ENCODE peak calls at places on chromosomes 12 and 14, in ten cellular contexts. One of them, this sample, is unnamed.

GRCh38 chr14:70108419-70108818 is 80.3 kb downstream of the SLC8A3 start:
- DNase-seq in H7: no peak
- DNase-seq in left ventricle myocardium inferior: no peak
- DNase-seq in stimulated activated CD4-positive, alpha-beta T cell treated with anti-CD3 and anti-CD28 coated beads, Interleukin-12 subunit alpha, Interleukin-12 subunit beta, amount 100 ng/mL, for 24 hours: no peak
- DNase-seq in mesothelial cell of epicardium: no peak
- DNase-seq in heart right ventricle: no peak
- DNase-seq in OCI-M1: no peak
- DNase-seq in hypothalamus: no peak
- DNase-seq in prostate gland: no peak
- DNase-seq in central memory CD4-positive, alpha-beta T cell: no peak
- DNase-seq in this sample: no peak

GRCh38 chr14:61153436-61153835 is 127.7 kb downstream of the TMEM30B start:
- DNase-seq in H7: peak
- DNase-seq in left ventricle myocardium inferior: no peak
- DNase-seq in stimulated activated CD4-positive, alpha-beta T cell treated with anti-CD3 and anti-CD28 coated beads, Interleukin-12 subunit alpha, Interleukin-12 subunit beta, amount 100 ng/mL, for 24 hours: no peak
- DNase-seq in mesothelial cell of epicardium: no peak
- DNase-seq in heart right ventricle: no peak
- DNase-seq in OCI-M1: no peak
- DNase-seq in hypothalamus: no peak
- DNase-seq in prostate gland: no peak
- DNase-seq in central memory CD4-positive, alpha-beta T cell: no peak
- DNase-seq in this sample: peak

GRCh38 chr14:101985957-101986356 is 21.6 kb downstream of the DYNC1H1 start:
- DNase-seq in H7: no peak
- DNase-seq in left ventricle myocardium inferior: no peak
- DNase-seq in stimulated activated CD4-positive, alpha-beta T cell treated with anti-CD3 and anti-CD28 coated beads, Interleukin-12 subunit alpha, Interleukin-12 subunit beta, amount 100 ng/mL, for 24 hours: no peak
- DNase-seq in mesothelial cell of epicardium: no peak
- DNase-seq in heart right ventricle: no peak
- DNase-seq in OCI-M1: no peak
- DNase-seq in hypothalamus: no peak
- DNase-seq in prostate gland: no peak
- DNase-seq in central memory CD4-positive, alpha-beta T cell: no peak
- DNase-seq in this sample: no peak

GRCh38 chr12:28936711-28937110 is 212.4 kb upstream of the FAR2 start:
- DNase-seq in H7: no peak
- DNase-seq in left ventricle myocardium inferior: no peak
- DNase-seq in stimulated activated CD4-positive, alpha-beta T cell treated with anti-CD3 and anti-CD28 coated beads, Interleukin-12 subunit alpha, Interleukin-12 subunit beta, amount 100 ng/mL, for 24 hours: no peak
- DNase-seq in mesothelial cell of epicardium: no peak
- DNase-seq in heart right ventricle: no peak
- DNase-seq in OCI-M1: no peak
- DNase-seq in hypothalamus: no peak
- DNase-seq in prostate gland: no peak
- DNase-seq in central memory CD4-positive, alpha-beta T cell: no peak
- DNase-seq in this sample: no peak

GRCh38 chr14:52352546-52352945 is 38.4 kb downstream of the PTGER2 start:
- DNase-seq in H7: no peak
- DNase-seq in left ventricle myocardium inferior: no peak
- DNase-seq in stimulated activated CD4-positive, alpha-beta T cell treated with anti-CD3 and anti-CD28 coated beads, Interleukin-12 subunit alpha, Interleukin-12 subunit beta, amount 100 ng/mL, for 24 hours: no peak
- DNase-seq in mesothelial cell of epicardium: no peak
- DNase-seq in heart right ventricle: no peak
- DNase-seq in OCI-M1: no peak
- DNase-seq in hypothalamus: no peak
- DNase-seq in prostate gland: no peak
- DNase-seq in central memory CD4-positive, alpha-beta T cell: no peak
- DNase-seq in this sample: no peak

GRCh38 chr12:32446306-32447119 is 47.2 kb downstream of the FGD4 start:
- DNase-seq in H7: no peak
- DNase-seq in left ventricle myocardium inferior: no peak
- DNase-seq in stimulated activated CD4-positive, alpha-beta T cell treated with anti-CD3 and anti-CD28 coated beads, Interleukin-12 subunit alpha, Interleukin-12 subunit beta, amount 100 ng/mL, for 24 hours: no peak
- DNase-seq in mesothelial cell of epicardium: no peak
- DNase-seq in heart right ventricle: no peak
- DNase-seq in OCI-M1: no peak
- DNase-seq in hypothalamus: no peak
- DNase-seq in prostate gland: no peak
- DNase-seq in central memory CD4-positive, alpha-beta T cell: no peak
- DNase-seq in this sample: no peak

GRCh38 chr14:58298477-58298879 is at the start of gene ARID4A:
- DNase-seq in H7: no peak
- DNase-seq in left ventricle myocardium inferior: peak
- DNase-seq in stimulated activated CD4-positive, alpha-beta T cell treated with anti-CD3 and anti-CD28 coated beads, Interleukin-12 subunit alpha, Interleukin-12 subunit beta, amount 100 ng/mL, for 24 hours: peak
- DNase-seq in mesothelial cell of epicardium: peak
- DNase-seq in heart right ventricle: peak
- DNase-seq in OCI-M1: no peak
- DNase-seq in hypothalamus: peak
- DNase-seq in prostate gland: no peak
- DNase-seq in central memory CD4-positive, alpha-beta T cell: no peak
- DNase-seq in this sample: no peak

GRCh38 chr14:61386173-61386772 is 64.9 kb downstream of the PRKCH start:
- DNase-seq in H7: no peak
- DNase-seq in left ventricle myocardium inferior: no peak
- DNase-seq in stimulated activated CD4-positive, alpha-beta T cell treated with anti-CD3 and anti-CD28 coated beads, Interleukin-12 subunit alpha, Interleukin-12 subunit beta, amount 100 ng/mL, for 24 hours: no peak
- DNase-seq in mesothelial cell of epicardium: no peak
- DNase-seq in heart right ventricle: no peak
- DNase-seq in OCI-M1: no peak
- DNase-seq in hypothalamus: no peak
- DNase-seq in prostate gland: no peak
- DNase-seq in central memory CD4-positive, alpha-beta T cell: no peak
- DNase-seq in this sample: no peak

GRCh38 chr14:28756896-28757570 is 9.6 kb upstream of the FOXG1 start:
- DNase-seq in H7: peak
- DNase-seq in left ventricle myocardium inferior: no peak
- DNase-seq in stimulated activated CD4-positive, alpha-beta T cell treated with anti-CD3 and anti-CD28 coated beads, Interleukin-12 subunit alpha, Interleukin-12 subunit beta, amount 100 ng/mL, for 24 hours: no peak
- DNase-seq in mesothelial cell of epicardium: no peak
- DNase-seq in heart right ventricle: no peak
- DNase-seq in OCI-M1: peak
- DNase-seq in hypothalamus: no peak
- DNase-seq in prostate gland: no peak
- DNase-seq in central memory CD4-positive, alpha-beta T cell: no peak
- DNase-seq in this sample: no peak

GRCh38 chr12:127583041-127583440 is 683.9 kb upstream of the TMEM132C start:
- DNase-seq in H7: no peak
- DNase-seq in left ventricle myocardium inferior: no peak
- DNase-seq in stimulated activated CD4-positive, alpha-beta T cell treated with anti-CD3 and anti-CD28 coated beads, Interleukin-12 subunit alpha, Interleukin-12 subunit beta, amount 100 ng/mL, for 24 hours: no peak
- DNase-seq in mesothelial cell of epicardium: no peak
- DNase-seq in heart right ventricle: no peak
- DNase-seq in OCI-M1: no peak
- DNase-seq in hypothalamus: no peak
- DNase-seq in prostate gland: no peak
- DNase-seq in central memory CD4-positive, alpha-beta T cell: no peak
- DNase-seq in this sample: no peak

GRCh38 chr12:122081697-122082221 is 3.2 kb downstream of the MLXIP start:
- DNase-seq in H7: no peak
- DNase-seq in left ventricle myocardium inferior: peak
- DNase-seq in stimulated activated CD4-positive, alpha-beta T cell treated with anti-CD3 and anti-CD28 coated beads, Interleukin-12 subunit alpha, Interleukin-12 subunit beta, amount 100 ng/mL, for 24 hours: no peak
- DNase-seq in mesothelial cell of epicardium: no peak
- DNase-seq in heart right ventricle: peak
- DNase-seq in OCI-M1: peak
- DNase-seq in hypothalamus: no peak
- DNase-seq in prostate gland: no peak
- DNase-seq in central memory CD4-positive, alpha-beta T cell: peak
- DNase-seq in this sample: no peak

GRCh38 chr12:6461401-6462233 is 8.9 kb downstream of the VAMP1 start:
- DNase-seq in H7: no peak
- DNase-seq in left ventricle myocardium inferior: no peak
- DNase-seq in stimulated activated CD4-positive, alpha-beta T cell treated with anti-CD3 and anti-CD28 coated beads, Interleukin-12 subunit alpha, Interleukin-12 subunit beta, amount 100 ng/mL, for 24 hours: peak
- DNase-seq in mesothelial cell of epicardium: no peak
- DNase-seq in heart right ventricle: no peak
- DNase-seq in OCI-M1: peak
- DNase-seq in hypothalamus: no peak
- DNase-seq in prostate gland: peak
- DNase-seq in central memory CD4-positive, alpha-beta T cell: peak
- DNase-seq in this sample: no peak

GRCh38 chr14:20400965-20401593 is 12.2 kb downstream of the TEP1 start:
- DNase-seq in H7: no peak
- DNase-seq in left ventricle myocardium inferior: no peak
- DNase-seq in stimulated activated CD4-positive, alpha-beta T cell treated with anti-CD3 and anti-CD28 coated beads, Interleukin-12 subunit alpha, Interleukin-12 subunit beta, amount 100 ng/mL, for 24 hours: no peak
- DNase-seq in mesothelial cell of epicardium: no peak
- DNase-seq in heart right ventricle: no peak
- DNase-seq in OCI-M1: no peak
- DNase-seq in hypothalamus: no peak
- DNase-seq in prostate gland: no peak
- DNase-seq in central memory CD4-positive, alpha-beta T cell: no peak
- DNase-seq in this sample: no peak

GRCh38 chr14:94365624-94366023 is 22.8 kb downstream of the SERPINA1 start:
- DNase-seq in H7: no peak
- DNase-seq in left ventricle myocardium inferior: no peak
- DNase-seq in stimulated activated CD4-positive, alpha-beta T cell treated with anti-CD3 and anti-CD28 coated beads, Interleukin-12 subunit alpha, Interleukin-12 subunit beta, amount 100 ng/mL, for 24 hours: no peak
- DNase-seq in mesothelial cell of epicardium: no peak
- DNase-seq in heart right ventricle: no peak
- DNase-seq in OCI-M1: no peak
- DNase-seq in hypothalamus: no peak
- DNase-seq in prostate gland: no peak
- DNase-seq in central memory CD4-positive, alpha-beta T cell: no peak
- DNase-seq in this sample: no peak

GRCh38 chr12:6549379-6550151 is 6.3 kb downstream of the IFFO1 start:
- DNase-seq in H7: no peak
- DNase-seq in left ventricle myocardium inferior: no peak
- DNase-seq in stimulated activated CD4-positive, alpha-beta T cell treated with anti-CD3 and anti-CD28 coated beads, Interleukin-12 subunit alpha, Interleukin-12 subunit beta, amount 100 ng/mL, for 24 hours: no peak
- DNase-seq in mesothelial cell of epicardium: no peak
- DNase-seq in heart right ventricle: no peak
- DNase-seq in OCI-M1: no peak
- DNase-seq in hypothalamus: no peak
- DNase-seq in prostate gland: no peak
- DNase-seq in central memory CD4-positive, alpha-beta T cell: no peak
- DNase-seq in this sample: no peak

GRCh38 chr12:90017316-90017715 is 308.7 kb upstream of the ATP2B1 start:
- DNase-seq in H7: no peak
- DNase-seq in left ventricle myocardium inferior: no peak
- DNase-seq in stimulated activated CD4-positive, alpha-beta T cell treated with anti-CD3 and anti-CD28 coated beads, Interleukin-12 subunit alpha, Interleukin-12 subunit beta, amount 100 ng/mL, for 24 hours: no peak
- DNase-seq in mesothelial cell of epicardium: no peak
- DNase-seq in heart right ventricle: no peak
- DNase-seq in OCI-M1: no peak
- DNase-seq in hypothalamus: no peak
- DNase-seq in prostate gland: no peak
- DNase-seq in central memory CD4-positive, alpha-beta T cell: no peak
- DNase-seq in this sample: no peak

GRCh38 chr12:58915634-58916033 is 4.7 kb downstream of the LRIG3 start:
- DNase-seq in H7: peak
- DNase-seq in left ventricle myocardium inferior: peak
- DNase-seq in stimulated activated CD4-positive, alpha-beta T cell treated with anti-CD3 and anti-CD28 coated beads, Interleukin-12 subunit alpha, Interleukin-12 subunit beta, amount 100 ng/mL, for 24 hours: no peak
- DNase-seq in mesothelial cell of epicardium: no peak
- DNase-seq in heart right ventricle: peak
- DNase-seq in OCI-M1: no peak
- DNase-seq in hypothalamus: no peak
- DNase-seq in prostate gland: peak
- DNase-seq in central memory CD4-positive, alpha-beta T cell: no peak
- DNase-seq in this sample: peak

GRCh38 chr12:13205809-13206559 is 9.5 kb downstream of the EMP1 start:
- DNase-seq in H7: no peak
- DNase-seq in left ventricle myocardium inferior: no peak
- DNase-seq in stimulated activated CD4-positive, alpha-beta T cell treated with anti-CD3 and anti-CD28 coated beads, Interleukin-12 subunit alpha, Interleukin-12 subunit beta, amount 100 ng/mL, for 24 hours: no peak
- DNase-seq in mesothelial cell of epicardium: no peak
- DNase-seq in heart right ventricle: no peak
- DNase-seq in OCI-M1: no peak
- DNase-seq in hypothalamus: no peak
- DNase-seq in prostate gland: no peak
- DNase-seq in central memory CD4-positive, alpha-beta T cell: no peak
- DNase-seq in this sample: peak

GRCh38 chr14:61547186-61548121 is 147.9 kb upstream of the HIF1A start:
- DNase-seq in H7: no peak
- DNase-seq in left ventricle myocardium inferior: no peak
- DNase-seq in stimulated activated CD4-positive, alpha-beta T cell treated with anti-CD3 and anti-CD28 coated beads, Interleukin-12 subunit alpha, Interleukin-12 subunit beta, amount 100 ng/mL, for 24 hours: no peak
- DNase-seq in mesothelial cell of epicardium: no peak
- DNase-seq in heart right ventricle: no peak
- DNase-seq in OCI-M1: no peak
- DNase-seq in hypothalamus: no peak
- DNase-seq in prostate gland: no peak
- DNase-seq in central memory CD4-positive, alpha-beta T cell: no peak
- DNase-seq in this sample: peak

GRCh38 chr12:104626069-104626690 is 169.4 kb downstream of the CHST11 start:
- DNase-seq in H7: no peak
- DNase-seq in left ventricle myocardium inferior: no peak
- DNase-seq in stimulated activated CD4-positive, alpha-beta T cell treated with anti-CD3 and anti-CD28 coated beads, Interleukin-12 subunit alpha, Interleukin-12 subunit beta, amount 100 ng/mL, for 24 hours: no peak
- DNase-seq in mesothelial cell of epicardium: no peak
- DNase-seq in heart right ventricle: no peak
- DNase-seq in OCI-M1: no peak
- DNase-seq in hypothalamus: no peak
- DNase-seq in prostate gland: no peak
- DNase-seq in central memory CD4-positive, alpha-beta T cell: no peak
- DNase-seq in this sample: no peak

GRCh38 chr14:86357866-86358265 is 827.9 kb downstream of the FLRT2 start:
- DNase-seq in H7: peak
- DNase-seq in left ventricle myocardium inferior: no peak
- DNase-seq in stimulated activated CD4-positive, alpha-beta T cell treated with anti-CD3 and anti-CD28 coated beads, Interleukin-12 subunit alpha, Interleukin-12 subunit beta, amount 100 ng/mL, for 24 hours: no peak
- DNase-seq in mesothelial cell of epicardium: no peak
- DNase-seq in heart right ventricle: no peak
- DNase-seq in OCI-M1: no peak
- DNase-seq in hypothalamus: no peak
- DNase-seq in prostate gland: no peak
- DNase-seq in central memory CD4-positive, alpha-beta T cell: no peak
- DNase-seq in this sample: no peak

GRCh38 chr14:50816419-50817047 is 14.4 kb downstream of the NIN start:
- DNase-seq in H7: no peak
- DNase-seq in left ventricle myocardium inferior: no peak
- DNase-seq in stimulated activated CD4-positive, alpha-beta T cell treated with anti-CD3 and anti-CD28 coated beads, Interleukin-12 subunit alpha, Interleukin-12 subunit beta, amount 100 ng/mL, for 24 hours: no peak
- DNase-seq in mesothelial cell of epicardium: no peak
- DNase-seq in heart right ventricle: no peak
- DNase-seq in OCI-M1: no peak
- DNase-seq in hypothalamus: no peak
- DNase-seq in prostate gland: no peak
- DNase-seq in central memory CD4-positive, alpha-beta T cell: no peak
- DNase-seq in this sample: no peak

GRCh38 chr12:68356060-68356748 is 24.0 kb upstream of the MDM1 start:
- DNase-seq in H7: no peak
- DNase-seq in left ventricle myocardium inferior: no peak
- DNase-seq in stimulated activated CD4-positive, alpha-beta T cell treated with anti-CD3 and anti-CD28 coated beads, Interleukin-12 subunit alpha, Interleukin-12 subunit beta, amount 100 ng/mL, for 24 hours: no peak
- DNase-seq in mesothelial cell of epicardium: no peak
- DNase-seq in heart right ventricle: no peak
- DNase-seq in OCI-M1: peak
- DNase-seq in hypothalamus: no peak
- DNase-seq in prostate gland: no peak
- DNase-seq in central memory CD4-positive, alpha-beta T cell: no peak
- DNase-seq in this sample: no peak

GRCh38 chr14:32576088-32576795 is 247.1 kb downstream of the AKAP6 start:
- DNase-seq in H7: peak
- DNase-seq in left ventricle myocardium inferior: no peak
- DNase-seq in stimulated activated CD4-positive, alpha-beta T cell treated with anti-CD3 and anti-CD28 coated beads, Interleukin-12 subunit alpha, Interleukin-12 subunit beta, amount 100 ng/mL, for 24 hours: no peak
- DNase-seq in mesothelial cell of epicardium: peak
- DNase-seq in heart right ventricle: no peak
- DNase-seq in OCI-M1: peak
- DNase-seq in hypothalamus: no peak
- DNase-seq in prostate gland: peak
- DNase-seq in central memory CD4-positive, alpha-beta T cell: peak
- DNase-seq in this sample: no peak

GRCh38 chr12:95480230-95480629 is 6.3 kb downstream of the METAP2 start:
- DNase-seq in H7: no peak
- DNase-seq in left ventricle myocardium inferior: no peak
- DNase-seq in stimulated activated CD4-positive, alpha-beta T cell treated with anti-CD3 and anti-CD28 coated beads, Interleukin-12 subunit alpha, Interleukin-12 subunit beta, amount 100 ng/mL, for 24 hours: no peak
- DNase-seq in mesothelial cell of epicardium: no peak
- DNase-seq in heart right ventricle: no peak
- DNase-seq in OCI-M1: no peak
- DNase-seq in hypothalamus: no peak
- DNase-seq in prostate gland: no peak
- DNase-seq in central memory CD4-positive, alpha-beta T cell: no peak
- DNase-seq in this sample: no peak

GRCh38 chr12:47337581-47337980 is 257.8 kb upstream of the AMIGO2 start:
- DNase-seq in H7: no peak
- DNase-seq in left ventricle myocardium inferior: no peak
- DNase-seq in stimulated activated CD4-positive, alpha-beta T cell treated with anti-CD3 and anti-CD28 coated beads, Interleukin-12 subunit alpha, Interleukin-12 subunit beta, amount 100 ng/mL, for 24 hours: no peak
- DNase-seq in mesothelial cell of epicardium: no peak
- DNase-seq in heart right ventricle: no peak
- DNase-seq in OCI-M1: peak
- DNase-seq in hypothalamus: no peak
- DNase-seq in prostate gland: no peak
- DNase-seq in central memory CD4-positive, alpha-beta T cell: no peak
- DNase-seq in this sample: no peak

GRCh38 chr14:101456246-101457159 is 104.8 kb upstream of the DIO3 start:
- DNase-seq in H7: peak
- DNase-seq in left ventricle myocardium inferior: no peak
- DNase-seq in stimulated activated CD4-positive, alpha-beta T cell treated with anti-CD3 and anti-CD28 coated beads, Interleukin-12 subunit alpha, Interleukin-12 subunit beta, amount 100 ng/mL, for 24 hours: no peak
- DNase-seq in mesothelial cell of epicardium: no peak
- DNase-seq in heart right ventricle: no peak
- DNase-seq in OCI-M1: no peak
- DNase-seq in hypothalamus: no peak
- DNase-seq in prostate gland: no peak
- DNase-seq in central memory CD4-positive, alpha-beta T cell: no peak
- DNase-seq in this sample: no peak

GRCh38 chr12:32115404-32116104 is 8.9 kb downstream of the BICD1 start:
- DNase-seq in H7: no peak
- DNase-seq in left ventricle myocardium inferior: peak
- DNase-seq in stimulated activated CD4-positive, alpha-beta T cell treated with anti-CD3 and anti-CD28 coated beads, Interleukin-12 subunit alpha, Interleukin-12 subunit beta, amount 100 ng/mL, for 24 hours: no peak
- DNase-seq in mesothelial cell of epicardium: no peak
- DNase-seq in heart right ventricle: peak
- DNase-seq in OCI-M1: peak
- DNase-seq in hypothalamus: no peak
- DNase-seq in prostate gland: peak
- DNase-seq in central memory CD4-positive, alpha-beta T cell: no peak
- DNase-seq in this sample: peak